ENCODE peak calls at places on chromosomes 16 and 17, in four cellular contexts. One of them, this sample, is unnamed.

GRCh38 chr16:52418206-52418605 is 128.7 kb downstream of the TOX3 start:
- DNase-seq in A549: no peak
- DNase-seq in HepG2: no peak
- DNase-seq in K562: no peak
- DNase-seq in this sample: no peak

GRCh38 chr17:45231481-45232116 is 9.9 kb downstream of the FMNL1 start:
- DNase-seq in A549: peak
- DNase-seq in HepG2: peak
- DNase-seq in K562: peak
- DNase-seq in this sample: no peak

GRCh38 chr16:24309222-24309905 is 53.2 kb downstream of the CACNG3 start:
- DNase-seq in A549: no peak
- DNase-seq in HepG2: peak
- DNase-seq in K562: no peak
- DNase-seq in this sample: no peak

GRCh38 chr16:64830653-64831052 is 291.2 kb downstream of the CDH11 start:
- DNase-seq in A549: no peak
- DNase-seq in HepG2: no peak
- DNase-seq in K562: no peak
- DNase-seq in this sample: no peak

GRCh38 chr16:9275816-9276354 is 184.4 kb downstream of the HAPSTR1 start:
- DNase-seq in A549: no peak
- DNase-seq in HepG2: no peak
- DNase-seq in K562: no peak
- DNase-seq in this sample: no peak

GRCh38 chr16:60204221-60204620 is 1470.1 kb upstream of the GOT2 start:
- DNase-seq in A549: no peak
- DNase-seq in HepG2: no peak
- DNase-seq in K562: no peak
- DNase-seq in this sample: no peak

GRCh38 chr16:73058221-73058615 is 10.3 kb upstream of the ZFHX3 start:
- DNase-seq in A549: no peak
- DNase-seq in HepG2: no peak
- DNase-seq in K562: peak
- DNase-seq in this sample: no peak

GRCh38 chr16:84340305-84341040 is 27.9 kb upstream of the ATP2C2 start:
- DNase-seq in A549: peak
- DNase-seq in HepG2: no peak
- DNase-seq in K562: no peak
- DNase-seq in this sample: no peak

GRCh38 chr16:85665929-85666328 is 22.8 kb downstream of the GINS2 start:
- DNase-seq in A549: no peak
- DNase-seq in HepG2: no peak
- DNase-seq in K562: no peak
- DNase-seq in this sample: no peak

GRCh38 chr16:1037023-1037933 is 35.3 kb upstream of the SSTR5 start:
- DNase-seq in A549: no peak
- DNase-seq in HepG2: no peak
- DNase-seq in K562: no peak
- DNase-seq in this sample: no peak

GRCh38 chr17:45114117-45114932 is 18.0 kb downstream of the PLCD3 start:
- DNase-seq in A549: no peak
- DNase-seq in HepG2: no peak
- DNase-seq in K562: no peak
- DNase-seq in this sample: no peak

GRCh38 chr17:76643553-76644148 is at the start of gene ST6GALNAC1:
- DNase-seq in A549: no peak
- DNase-seq in HepG2: no peak
- DNase-seq in K562: peak
- DNase-seq in this sample: no peak

GRCh38 chr17:38436386-38436785 is 8.1 kb downstream of the ARHGAP23 start:
- DNase-seq in A549: no peak
- DNase-seq in HepG2: no peak
- DNase-seq in K562: no peak
- DNase-seq in this sample: no peak

GRCh38 chr16:83409347-83409746 is 398.4 kb upstream of the HSBP1 start:
- DNase-seq in A549: no peak
- DNase-seq in HepG2: no peak
- DNase-seq in K562: no peak
- DNase-seq in this sample: no peak

GRCh38 chr17:75847595-75848522 is 3.7 kb upstream of the UNC13D start:
- DNase-seq in A549: no peak
- DNase-seq in HepG2: no peak
- DNase-seq in K562: no peak
- DNase-seq in this sample: no peak

GRCh38 chr17:49996495-49997255 is 1.7 kb upstream of the DLX3 start:
- DNase-seq in A549: peak
- DNase-seq in HepG2: no peak
- DNase-seq in K562: peak
- DNase-seq in this sample: no peak

GRCh38 chr17:36850794-36851193 is 86.5 kb upstream of the LHX1 start:
- DNase-seq in A549: peak
- DNase-seq in HepG2: no peak
- DNase-seq in K562: no peak
- DNase-seq in this sample: no peak

GRCh38 chr17:43212641-43213490 is 1.2 kb downstream of the TMEM106A start:
- DNase-seq in A549: no peak
- DNase-seq in HepG2: no peak
- DNase-seq in K562: no peak
- DNase-seq in this sample: no peak

GRCh38 chr16:28192811-28193529 is 18.8 kb downstream of the XPO6 start:
- DNase-seq in A549: no peak
- DNase-seq in HepG2: no peak
- DNase-seq in K562: no peak
- DNase-seq in this sample: no peak

GRCh38 chr17:7673239-7673638 is 14.1 kb downstream of the TP53 start:
- DNase-seq in A549: no peak
- DNase-seq in HepG2: peak
- DNase-seq in K562: no peak
- DNase-seq in this sample: peak

GRCh38 chr17:1730345-1731193 is 6.1 kb downstream of the WDR81 start:
- DNase-seq in A549: no peak
- DNase-seq in HepG2: no peak
- DNase-seq in K562: peak
- DNase-seq in this sample: no peak

GRCh38 chr16:14489460-14489859 is 140.6 kb downstream of the PARN start:
- DNase-seq in A549: peak
- DNase-seq in HepG2: peak
- DNase-seq in K562: peak
- DNase-seq in this sample: no peak

GRCh38 chr16:733382-734207 is 6.7 kb downstream of the HAGHL start:
- DNase-seq in A549: no peak
- DNase-seq in HepG2: no peak
- DNase-seq in K562: peak
- DNase-seq in this sample: peak

GRCh38 chr16:48162839-48163410 is 7.1 kb upstream of the ABCC12 start:
- DNase-seq in A549: no peak
- DNase-seq in HepG2: no peak
- DNase-seq in K562: no peak
- DNase-seq in this sample: no peak

GRCh38 chr17:4072487-4073157 is 70.2 kb downstream of the ZZEF1 start:
- DNase-seq in A549: no peak
- DNase-seq in HepG2: no peak
- DNase-seq in K562: no peak
- DNase-seq in this sample: no peak

GRCh38 chr16:89187337-89188063 is 12.8 kb downstream of the SLC22A31 start:
- DNase-seq in A549: no peak
- DNase-seq in HepG2: no peak
- DNase-seq in K562: peak
- DNase-seq in this sample: peak

GRCh38 chr16:8044796-8045195 is 545.5 kb downstream of the TMEM114 start:
- DNase-seq in A549: no peak
- DNase-seq in HepG2: no peak
- DNase-seq in K562: no peak
- DNase-seq in this sample: no peak

GRCh38 chr17:2418572-2418971 is 17.7 kb upstream of the MNT start:
- DNase-seq in A549: no peak
- DNase-seq in HepG2: no peak
- DNase-seq in K562: no peak
- DNase-seq in this sample: no peak

GRCh38 chr16:82936941-82937551 is 310.3 kb downstream of the CDH13 start:
- DNase-seq in A549: no peak
- DNase-seq in HepG2: no peak
- DNase-seq in K562: no peak
- DNase-seq in this sample: no peak

GRCh38 chr16:82524939-82525338 is 101.8 kb upstream of the CDH13 start:
- DNase-seq in A549: no peak
- DNase-seq in HepG2: peak
- DNase-seq in K562: no peak
- DNase-seq in this sample: no peak

GRCh38 chr16:22901563-22901962 is 87.6 kb downstream of the HS3ST2 start:
- DNase-seq in A549: no peak
- DNase-seq in HepG2: no peak
- DNase-seq in K562: no peak
- DNase-seq in this sample: no peak

GRCh38 chr16:88448461-88449266 is 4.4 kb upstream of the ZFPM1 start:
- DNase-seq in A549: no peak
- DNase-seq in HepG2: no peak
- DNase-seq in K562: no peak
- DNase-seq in this sample: no peak

GRCh38 chr17:71188811-71189492 is 931.9 kb upstream of the SOX9 start:
- DNase-seq in A549: no peak
- DNase-seq in HepG2: no peak
- DNase-seq in K562: no peak
- DNase-seq in this sample: no peak

GRCh38 chr16:69073181-69073669 is 32.2 kb upstream of the HAS3 start:
- DNase-seq in A549: peak
- DNase-seq in HepG2: peak
- DNase-seq in K562: no peak
- DNase-seq in this sample: no peak

GRCh38 chr16:64481497-64481896 is 640.4 kb downstream of the CDH11 start:
- DNase-seq in A549: no peak
- DNase-seq in HepG2: no peak
- DNase-seq in K562: no peak
- DNase-seq in this sample: no peak

GRCh38 chr16:53968454-53968853 is 264.5 kb downstream of the FTO start:
- DNase-seq in A549: no peak
- DNase-seq in HepG2: no peak
- DNase-seq in K562: no peak
- DNase-seq in this sample: no peak

DNA sequence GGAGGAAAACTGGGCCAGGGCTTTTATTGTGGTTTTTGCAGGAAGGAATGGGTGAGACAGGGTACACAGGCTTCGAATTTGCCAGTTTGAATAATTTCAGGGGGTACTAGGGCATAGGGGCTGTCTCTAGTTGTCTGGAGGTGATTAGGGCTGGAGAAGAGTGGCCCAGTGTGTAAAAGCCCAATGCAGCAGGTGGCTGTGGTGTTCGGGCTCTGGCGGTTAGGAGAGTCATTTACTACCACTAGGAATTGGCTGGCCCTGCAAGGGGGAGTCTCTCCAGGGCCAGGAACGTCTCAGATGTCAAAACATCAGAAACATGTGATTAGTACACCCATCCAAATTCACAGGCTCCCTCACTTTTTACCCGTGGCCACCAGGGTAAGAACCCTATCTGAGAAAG is 50.3 kb downstream of the GINS3 start:
- DNase-seq in A549: no peak
- DNase-seq in HepG2: no peak
- DNase-seq in K562: no peak
- DNase-seq in this sample: no peak
- TF ChIP-seq RNF2 in A549: no peak
- TF ChIP-seq RNF2 in HepG2: no peak
- TF ChIP-seq RNF2 in K562: no peak
- TF ChIP-seq RNF2 in this sample: no peak

DNA sequence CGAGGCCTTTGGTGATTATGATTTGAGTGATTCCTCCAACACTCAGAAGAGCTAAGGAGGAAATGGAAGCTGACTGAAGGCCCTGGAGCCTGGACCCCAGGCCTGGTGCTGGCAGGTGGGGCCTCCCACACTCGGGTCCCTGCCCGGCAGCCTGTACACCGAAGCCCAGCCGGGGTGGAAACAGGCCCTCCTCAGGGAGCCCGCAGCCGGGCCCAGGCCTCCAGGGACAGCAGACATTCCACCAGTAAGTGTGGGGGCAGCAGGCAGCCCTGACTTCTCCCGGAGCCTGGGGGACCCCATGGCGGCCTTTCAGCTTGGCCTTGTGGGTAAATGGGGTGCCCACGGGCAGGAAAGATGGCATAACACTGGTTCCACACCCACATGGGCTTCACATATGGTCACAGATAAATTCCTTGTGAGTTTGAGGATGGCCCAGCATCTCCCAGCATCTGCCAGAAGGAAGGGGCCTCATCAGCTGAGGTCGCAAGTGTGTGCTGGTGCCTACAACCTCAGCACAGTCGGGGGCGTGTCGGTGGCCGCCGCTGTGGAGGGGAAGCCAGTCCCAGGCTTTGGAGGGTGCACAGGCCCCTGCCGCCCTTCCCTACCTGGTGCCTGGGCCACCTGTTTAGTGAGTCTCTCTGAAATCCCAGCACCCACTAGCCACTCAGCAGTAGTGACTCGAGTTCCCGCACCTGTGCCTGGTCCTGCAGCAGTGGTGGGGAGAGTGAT is 29.2 kb upstream of the SLC38A10 start:
- DNase-seq in A549: no peak
- DNase-seq in HepG2: no peak
- DNase-seq in K562: no peak
- DNase-seq in this sample: no peak
- TF ChIP-seq RNF2 in A549: no peak
- TF ChIP-seq RNF2 in HepG2: no peak
- TF ChIP-seq RNF2 in K562: no peak
- TF ChIP-seq RNF2 in this sample: no peak

GRCh38 chr16:20984019-20984418 is 83.4 kb downstream of the LYRM1 start:
- DNase-seq in A549: no peak
- DNase-seq in HepG2: no peak
- DNase-seq in K562: no peak
- DNase-seq in this sample: no peak

DNA sequence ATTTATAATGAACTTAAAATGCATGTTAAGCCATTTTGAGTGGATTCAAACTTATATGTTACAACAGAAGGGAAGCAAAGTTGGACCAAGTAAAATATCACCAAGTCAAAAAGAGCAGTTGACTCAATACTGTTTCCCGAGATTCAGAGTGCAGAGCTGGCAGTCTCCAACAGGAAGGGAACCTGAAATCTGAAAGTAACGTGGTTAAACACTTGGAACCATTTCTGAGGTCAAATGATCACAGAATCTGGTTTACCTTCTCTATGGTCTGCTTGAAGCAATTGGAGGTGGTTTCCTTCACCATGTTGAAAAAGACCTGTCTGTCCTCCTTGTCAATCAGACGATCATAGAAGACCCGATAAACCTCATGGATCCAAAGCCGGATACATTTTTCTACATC is 86.5 kb downstream of the LYRM1 start:
- DNase-seq in A549: no peak
- DNase-seq in HepG2: no peak
- DNase-seq in K562: no peak
- DNase-seq in this sample: no peak
- TF ChIP-seq RNF2 in A549: no peak
- TF ChIP-seq RNF2 in HepG2: no peak
- TF ChIP-seq RNF2 in K562: no peak
- TF ChIP-seq RNF2 in this sample: no peak

GRCh38 chr17:12727881-12728280 is 61.4 kb upstream of the ARHGAP44 start:
- DNase-seq in A549: no peak
- DNase-seq in HepG2: no peak
- DNase-seq in K562: no peak
- DNase-seq in this sample: no peak
- TF ChIP-seq RNF2 in A549: no peak
- TF ChIP-seq RNF2 in HepG2: no peak
- TF ChIP-seq RNF2 in K562: no peak
- TF ChIP-seq RNF2 in this sample: no peak